ENCODE peak calls at places on chromosomes 13 and 19, in nine cellular contexts. J is heart left ventricle; C is IMR-90; N is naive thymus-derived CD4-positive, alpha-beta T cell; B is cardiac muscle cell; T is thoracic aorta; E is ovary; X is CD8-positive, alpha-beta memory T cell; P is ascending aorta. U is an unnamed sample.

GRCh38 chr13:78595819-78596700 is 7.3 kb downstream of the POU4F1 start:
- DNase-seq in J (no peak), C (no peak), N (no peak), B (no peak), T (no peak), E (no peak), X (no peak), P (no peak), U (no peak)

GRCh38 chr19:55197531-55197930 is 11.8 kb downstream of the PTPRH start:
- DNase-seq in J (no peak), C (no peak), N (no peak), B (no peak), T (no peak), E (no peak), X (no peak), P (no peak), U (no peak)

GRCh38 chr13:94313321-94313720 is 166.2 kb downstream of the DCT start:
- DNase-seq in J (no peak), C (no peak), N (no peak), B (no peak), T (no peak), E (no peak), X (no peak), P (no peak), U (no peak)

GRCh38 chr19:6062274-6062673 is 48.0 kb downstream of the RFX2 start:
- DNase-seq in J (peak; percentile 71), C (no peak), N (no peak), B (peak; percentile 45), T (peak; percentile 52), E (no peak), X (peak; percentile 22), P (peak; percentile 88), U (no peak)

GRCh38 chr13:59641261-59641660 is 522.5 kb downstream of the DIAPH3 start:
- DNase-seq in J (no peak), C (no peak), N (no peak), B (no peak), T (no peak), E (no peak), X (no peak), P (no peak), U (no peak)

GRCh38 chr19:49150106-49150943 is 4.9 kb downstream of the HRC start:
- DNase-seq in J (peak; percentile 88), C (peak; percentile 65), N (no peak), B (peak; percentile 87), T (no peak), E (peak; percentile 75), X (peak; percentile 51), P (peak; percentile 89), U (peak; percentile 89)

GRCh38 chr13:22278336-22278929 is 607.6 kb downstream of the FGF9 start:
- DNase-seq in J (peak; percentile 40), C (peak; percentile 63), N (peak; percentile 59), B (peak; percentile 10), T (no peak), E (no peak), X (peak; percentile 51), P (peak; percentile 73), U (no peak)

GRCh38 chr13:81671103-81671502 is 1330.2 kb upstream of the SPRY2 start:
- DNase-seq in J (no peak), C (no peak), N (no peak), B (no peak), T (no peak), E (no peak), X (no peak), P (no peak), U (no peak)

GRCh38 chr13:54373211-54373610 is 1344.6 kb downstream of the OLFM4 start:
- DNase-seq in J (no peak), C (no peak), N (no peak), B (no peak), T (no peak), E (no peak), X (no peak), P (no peak), U (no peak)

GRCh38 chr19:14940266-14940665 is 1.0 kb upstream of the OR7C2 start:
- DNase-seq in J (no peak), C (no peak), N (no peak), B (no peak), T (no peak), E (no peak), X (no peak), P (no peak), U (no peak)

GRCh38 chr13:46926856-46927625 is 30.2 kb upstream of the HTR2A start:
- DNase-seq in J (no peak), C (peak; percentile 9), N (no peak), B (peak; percentile 66), T (no peak), E (no peak), X (no peak), P (no peak), U (no peak)

GRCh38 chr19:3176715-3177501 is 1.7 kb upstream of the S1PR4 start:
- DNase-seq in J (no peak), C (peak; percentile 67), N (no peak), B (no peak), T (no peak), E (no peak), X (peak; percentile 60), P (no peak), U (no peak)

GRCh38 chr13:58202099-58202498 is 570.6 kb downstream of the PCDH17 start:
- DNase-seq in J (no peak), C (no peak), N (no peak), B (no peak), T (no peak), E (no peak), X (no peak), P (no peak), U (no peak)

GRCh38 chr13:34416833-34417425 is 525.1 kb upstream of the NBEA start:
- DNase-seq in J (peak; percentile 88), C (peak; percentile 39), N (no peak), B (peak; percentile 88), T (peak; percentile 3), E (peak; percentile 53), X (no peak), P (peak; percentile 64), U (peak; percentile 80)

GRCh38 chr13:59345316-59345715 is 818.4 kb downstream of the DIAPH3 start:
- DNase-seq in J (peak; percentile 93), C (no peak), N (no peak), B (peak; percentile 90), T (no peak), E (no peak), X (no peak), P (no peak), U (peak; percentile 86)

GRCh38 chr13:36432106-36432544 is at the start of gene CCNA1:
- DNase-seq in J (no peak), C (no peak), N (no peak), B (peak; percentile 25), T (no peak), E (no peak), X (no peak), P (no peak), U (no peak)

GRCh38 chr13:41465215-41465907 is 8.0 kb downstream of the RGCC start:
- DNase-seq in J (peak; percentile 72), C (peak; percentile 94), N (peak; percentile 90), B (peak; percentile 70), T (no peak), E (no peak), X (peak; percentile 73), P (peak; percentile 85), U (no peak)

GRCh38 chr19:461664-462551 is 1.1 kb upstream of the SHC2 start:
- DNase-seq in J (no peak), C (no peak), N (no peak), B (no peak), T (no peak), E (no peak), X (no peak), P (no peak), U (peak; percentile 80)

GRCh38 chr13:95445116-95445515 is 107.4 kb upstream of the CLDN10 start:
- DNase-seq in J (no peak), C (no peak), N (no peak), B (no peak), T (no peak), E (no peak), X (no peak), P (no peak), U (no peak)

DNA sequence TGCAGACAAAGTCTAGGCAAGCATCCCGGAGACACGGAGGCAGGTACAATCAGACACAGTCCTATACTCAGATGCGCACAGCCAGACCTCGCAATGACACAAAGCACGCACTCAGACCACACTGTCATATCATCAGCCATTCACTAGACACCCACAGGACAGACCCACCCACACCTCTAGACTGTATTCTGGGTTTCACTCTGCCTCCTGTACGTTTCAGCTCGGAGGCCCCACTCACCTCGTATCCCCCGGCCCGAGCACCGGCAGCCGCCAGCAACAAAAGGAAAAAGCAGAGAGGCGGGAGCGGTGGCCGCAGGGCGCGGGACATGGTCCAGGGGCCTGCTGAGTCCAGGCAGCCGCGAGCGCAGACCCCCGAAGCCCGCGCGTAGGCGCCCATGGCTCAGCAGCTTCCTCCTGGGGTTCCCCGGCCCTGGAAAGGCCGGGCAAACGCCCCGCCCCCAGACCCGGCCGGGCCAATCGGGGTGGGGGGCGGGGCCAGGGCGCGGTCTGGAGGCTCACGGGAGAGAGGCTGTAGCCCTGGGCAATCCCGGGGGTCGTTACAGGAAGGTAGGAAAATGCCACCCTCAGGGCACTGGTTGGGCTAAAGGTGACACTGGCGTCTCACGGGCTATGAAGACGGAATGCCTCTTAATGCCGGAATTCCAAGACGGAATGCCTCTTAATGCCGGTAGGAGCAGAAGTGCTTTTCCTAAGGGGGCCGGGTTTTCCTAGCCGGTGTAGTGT is at the start of the genes MAN2B1 and WDR83:
- DNase-seq in J (peak; percentile 77), C (peak; percentile 52), N (peak; percentile 72), B (peak; percentile 71), T (no peak), E (peak; percentile 66), X (peak; percentile 79), P (peak; percentile 89), U (peak; percentile 83)
- H3K27ac ChIP-seq in J (peak within 1 kb of the TSS; percentile 73), C (peak within 1 kb of the TSS; percentile 71), N (peak within 1 kb of the TSS; percentile 99), B (peak within 1 kb of the TSS; percentile 70), T (peak within 1 kb of the TSS; percentile 71), E (no peak within 1 kb of the TSS), X (peak within 1 kb of the TSS; percentile 72), P (peak within 1 kb of the TSS; percentile 58), U (peak within 1 kb of the TSS; percentile 82)

GRCh38 chr13:24147570-24147963 is 13.0 kb upstream of the SPATA13 start:
- DNase-seq in J (no peak), C (no peak), N (no peak), B (no peak), T (no peak), E (no peak), X (no peak), P (no peak), U (no peak)
- H3K27ac ChIP-seq in J (no peak overlapping the region), C (no peak overlapping the region), N (no peak overlapping the region), B (no peak overlapping the region), T (no peak overlapping the region), E (no peak overlapping the region), X (no peak overlapping the region), P (no peak overlapping the region), U (no peak overlapping the region)

GRCh38 chr19:56988271-56988670 is 131.5 kb upstream of the USP29 start:
- DNase-seq in J (no peak), C (no peak), N (no peak), B (no peak), T (no peak), E (no peak), X (no peak), P (no peak), U (no peak)
- H3K27ac ChIP-seq in J (no peak overlapping the region), C (no peak overlapping the region), N (no peak overlapping the region), B (no peak overlapping the region), T (no peak overlapping the region), E (no peak overlapping the region), X (no peak overlapping the region), P (no peak overlapping the region), U (no peak overlapping the region)

DNA sequence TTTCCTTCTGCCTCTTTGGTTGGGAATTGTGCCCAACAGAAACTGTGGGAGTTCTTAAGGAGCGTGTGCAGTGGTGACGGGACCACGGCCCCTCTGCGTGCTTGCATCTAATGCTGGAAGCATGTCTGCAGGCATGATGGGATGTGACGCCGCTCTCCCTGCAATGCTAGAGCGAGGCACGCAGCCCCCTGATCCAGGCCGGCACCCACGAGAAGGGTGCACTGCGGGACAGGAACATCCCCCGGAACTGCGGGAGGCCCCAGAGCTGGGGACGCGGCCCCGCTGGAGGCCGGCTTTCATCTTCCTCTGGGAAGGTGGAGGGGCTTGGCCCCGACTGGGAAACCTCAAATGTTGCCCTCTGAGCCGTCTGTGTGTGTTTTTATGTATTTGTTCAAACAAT is 32.7 kb downstream of the TMEM255B start:
- DNase-seq in J (no peak), C (no peak), N (no peak), B (no peak), T (no peak), E (no peak), X (no peak), P (no peak), U (no peak)
- H3K27ac ChIP-seq in J (no peak overlapping the region), C (no peak overlapping the region), N (no peak overlapping the region), B (no peak overlapping the region), T (no peak overlapping the region), E (no peak overlapping the region), X (no peak overlapping the region), P (no peak overlapping the region), U (no peak overlapping the region)